ENCODE peak calls at places on chromosomes 12 and 14, in nine cellular contexts. C, Q, G, A, B, L, T, I and D are unnamed samples.

GRCh38 chr14:95935228-95935822 is 58.7 kb downstream of the TUNAR start:
- DNase-seq in I (peak; percentile 33), L (no peak), T (peak; percentile 28), A (peak; percentile 41), Q (peak; percentile 4), B (no peak), C (no peak), G (no peak), D (peak; percentile 10)

GRCh38 chr14:68653108-68653507 is 139.8 kb downstream of the ZFP36L1 start:
- DNase-seq in L (no peak), I (no peak), G (peak; percentile 8), B (no peak), A (no peak), C (no peak), T (no peak), Q (no peak), D (no peak)

GRCh38 chr14:47833006-47833405 is 157.6 kb upstream of the MDGA2 start:
- DNase-seq in Q (no peak), A (no peak), B (no peak), I (no peak), L (no peak), C (no peak), G (no peak), T (no peak), D (no peak)

GRCh38 chr12:19035552-19035951 is 94.0 kb upstream of the PLEKHA5 start:
- DNase-seq in Q (no peak), T (peak; percentile 46), I (peak; percentile 54), C (no peak), G (no peak), A (peak; percentile 61), L (peak; percentile 62), B (no peak), D (no peak)

GRCh38 chr12:64085996-64086395 is 136.1 kb downstream of the KICS2 start:
- DNase-seq in B (no peak), I (peak; percentile 80), T (peak; percentile 29), G (no peak), C (no peak), L (no peak), Q (no peak), A (peak; percentile 23), D (no peak)

GRCh38 chr14:55957950-55958349 is 160.3 kb upstream of the PELI2 start:
- DNase-seq in I (no peak), L (no peak), Q (no peak), T (no peak), C (no peak), B (no peak), A (no peak), G (no peak), D (no peak)

GRCh38 chr14:74647834-74648361 is 35.9 kb upstream of the LTBP2 start:
- DNase-seq in C (no peak), I (no peak), B (no peak), Q (no peak), G (peak; percentile 45), L (no peak), A (no peak), T (no peak), D (no peak)

GRCh38 chr12:50248406-50248805 is 34.9 kb downstream of the LIMA1 start:
- DNase-seq in C (no peak), A (no peak), L (no peak), I (no peak), Q (no peak), B (no peak), G (no peak), T (no peak), D (no peak)

GRCh38 chr14:105154476-105154871 is 14.1 kb downstream of the JAG2 start:
- DNase-seq in T (no peak), C (no peak), Q (no peak), L (no peak), A (no peak), G (no peak), B (no peak), I (no peak), D (no peak)

GRCh38 chr12:11712491-11712890 is 63.0 kb downstream of the ETV6 start:
- DNase-seq in A (no peak), B (no peak), Q (no peak), T (no peak), C (no peak), L (no peak), I (no peak), G (no peak), D (no peak)

GRCh38 chr12:67826946-67827719 is 162.1 kb upstream of the IFNG-AS1 start:
- DNase-seq in A (peak; percentile 66), C (no peak), L (no peak), B (no peak), T (peak; percentile 54), G (no peak), I (peak; percentile 9), Q (no peak), D (no peak)

GRCh38 chr12:11922361-11922760 is 148.4 kb upstream of the BCL2L14 start:
- DNase-seq in I (no peak), T (no peak), Q (no peak), A (no peak), L (no peak), G (no peak), C (no peak), B (no peak), D (no peak)

GRCh38 chr12:40802656-40803055 is 110.4 kb downstream of the CNTN1 start:
- DNase-seq in I (no peak), C (no peak), A (no peak), B (no peak), T (no peak), G (no peak), L (no peak), Q (no peak), D (no peak)

GRCh38 chr14:91149462-91149861 is 35.6 kb downstream of the DGLUCY start:
- DNase-seq in C (no peak), G (peak; percentile 74), L (peak; percentile 100), T (peak; percentile 98), A (peak; percentile 100), I (peak; percentile 100), Q (peak; percentile 96), B (no peak), D (peak; percentile 20)

GRCh38 chr12:6532927-6533652 is 1.2 kb upstream of the GAPDH start:
- DNase-seq in A (peak; percentile 76), C (no peak), B (no peak), T (peak; percentile 71), L (no peak), I (peak; percentile 57), Q (peak; percentile 78), G (peak; percentile 68), D (no peak)

GRCh38 chr12:105369014-105369413 is 38.5 kb downstream of the C12orf75 start:
- DNase-seq in I (peak; percentile 56), A (peak; percentile 84), L (peak; percentile 56), T (peak; percentile 85), G (no peak), C (no peak), Q (no peak), B (no peak), D (no peak)

GRCh38 chr12:726281-727140 is 25.9 kb upstream of the WNK1 start:
- DNase-seq in C (no peak), I (peak; percentile 28), T (peak; percentile 43), B (no peak), Q (no peak), G (no peak), A (peak; percentile 39), L (no peak), D (no peak)

GRCh38 chr12:79927772-79928474 is 7.0 kb downstream of the PPP1R12A start:
- DNase-seq in I (no peak), L (no peak), T (peak; percentile 21), G (no peak), Q (no peak), A (peak; percentile 23), C (peak; percentile 27), B (peak; percentile 60), D (no peak)

GRCh38 chr12:41521872-41522379 is 333.8 kb downstream of the PDZRN4 start:
- DNase-seq in C (no peak), G (no peak), B (no peak), L (peak; percentile 54), T (peak; percentile 91), I (peak; percentile 89), A (peak; percentile 87), Q (no peak), D (peak; percentile 88)

GRCh38 chr14:104286496-104286895 is 148.1 kb downstream of the KIF26A start:
- DNase-seq in B (no peak), T (no peak), L (no peak), I (no peak), Q (no peak), G (no peak), A (no peak), C (no peak), D (no peak)

GRCh38 chr12:49689236-49689635 is 18.0 kb downstream of the FMNL3 start:
- DNase-seq in C (no peak), B (no peak), T (no peak), A (no peak), Q (no peak), L (no peak), I (no peak), G (no peak), D (no peak)

GRCh38 chr12:130695061-130695460 is 21.0 kb downstream of the RIMBP2 start:
- DNase-seq in I (no peak), Q (no peak), G (no peak), T (no peak), C (no peak), B (no peak), L (no peak), A (no peak), D (no peak)

GRCh38 chr12:42588981-42589464 is 523 bp downstream of the PRICKLE1 start:
- DNase-seq in A (peak; percentile 38), G (peak; percentile 37), L (no peak), C (no peak), B (no peak), Q (no peak), I (peak; percentile 48), T (peak; percentile 41), D (no peak)

GRCh38 chr14:93725993-93726392 is 62.3 kb downstream of the PRIMA1 start:
- DNase-seq in Q (no peak), B (no peak), T (no peak), C (no peak), A (no peak), L (no peak), I (no peak), G (no peak), D (no peak)

GRCh38 chr12:71641390-71641789 is 22.3 kb downstream of the ZFC3H1 start:
- DNase-seq in A (no peak), L (no peak), T (no peak), G (no peak), C (no peak), Q (no peak), I (no peak), B (no peak), D (no peak)

GRCh38 chr14:31414190-31414833 is 6.0 kb downstream of the HEATR5A start:
- DNase-seq in T (peak; percentile 41), C (no peak), G (no peak), I (peak; percentile 11), L (no peak), A (peak; percentile 30), B (no peak), Q (no peak), D (no peak)

GRCh38 chr12:88558341-88558867 is 21.9 kb downstream of the KITLG start:
- DNase-seq in I (no peak), T (no peak), L (no peak), G (no peak), A (no peak), Q (no peak), C (no peak), B (no peak), D (no peak)

GRCh38 chr14:77139022-77139421 is 2.6 kb downstream of the ZDHHC22 start:
- DNase-seq in L (no peak), I (no peak), A (no peak), T (no peak), C (no peak), Q (no peak), G (no peak), B (no peak), D (no peak)

GRCh38 chr12:65611396-65611795 is 212.9 kb upstream of the HMGA2 start:
- DNase-seq in B (no peak), L (no peak), Q (no peak), A (no peak), G (no peak), I (no peak), T (no peak), C (no peak), D (no peak)